ENCODE peak calls at places on chromosomes 2 and 18, in eight cellular contexts. Q is heart right ventricle; X is upper lobe of right lung; G is prostate gland; D is CD8-positive, alpha-beta memory T cell; W is heart left ventricle; A is neuronal stem cell; E is neural progenitor cell. J is an unnamed sample. For H3K27me3, the result is how much of the 10 kb centered on the place peaks cover.

GRCh38 chr2:235302263-235302662 is 191.6 kb upstream of the AGAP1 start:
- DNase-seq in E (no peak), D (no peak), Q (no peak), X (no peak), A (no peak), W (no peak), G (no peak), J (no peak)

GRCh38 chr2:179376881-179377280 is 112.2 kb upstream of the SESTD1 start:
- DNase-seq in W (no peak), X (no peak), Q (no peak), E (no peak), G (no peak), D (no peak), A (no peak), J (no peak)

GRCh38 chr2:237459741-237460174 is 27.3 kb upstream of the MLPH start:
- DNase-seq in Q (no peak), A (no peak), W (no peak), G (no peak), D (no peak), E (no peak), X (no peak), J (no peak)

GRCh38 chr18:24231773-24232735 is 93.2 kb downstream of the CABYR start:
- DNase-seq in Q (no peak), D (no peak), X (no peak), A (no peak), E (no peak), W (no peak), G (peak), J (no peak)

GRCh38 chr2:77512521-77512920 is 9.7 kb downstream of the LRRTM4 start:
- DNase-seq in W (no peak), X (no peak), E (no peak), D (no peak), A (no peak), G (no peak), Q (no peak), J (no peak)

GRCh38 chr2:220528180-220528579 is 900.8 kb downstream of the SLC4A3 start:
- DNase-seq in A (no peak), E (no peak), X (no peak), G (no peak), Q (no peak), D (no peak), W (no peak), J (no peak)

GRCh38 chr2:33478968-33479691 is 2.7 kb downstream of the RASGRP3 start:
- DNase-seq in D (no peak), X (no peak), W (no peak), E (no peak), A (no peak), Q (peak), G (no peak), J (no peak)

GRCh38 chr18:378039-378438 is 110.2 kb upstream of the THOC1 start:
- DNase-seq in A (no peak), W (no peak), E (no peak), D (no peak), G (no peak), X (no peak), Q (no peak), J (no peak)

GRCh38 chr2:207467716-207468347 is 61.9 kb upstream of the CREB1 start:
- DNase-seq in E (no peak), Q (no peak), D (no peak), G (no peak), W (no peak), X (no peak), A (no peak), J (no peak)

GRCh38 chr18:48330016-48330991 is 78.9 kb downstream of the ZBTB7C start:
- DNase-seq in A (no peak), E (no peak), W (no peak), D (no peak), G (peak), X (no peak), Q (no peak), J (no peak)

GRCh38 chr2:219079417-219079816 is 18.7 kb upstream of the IHH start:
- DNase-seq in E (no peak), G (no peak), Q (no peak), D (no peak), W (no peak), A (no peak), X (no peak), J (no peak)

GRCh38 chr2:101863534-101863933 is 128.2 kb upstream of the IL1R2 start:
- DNase-seq in A (no peak), D (no peak), E (no peak), G (no peak), X (no peak), Q (no peak), W (no peak), J (no peak)

GRCh38 chr18:57209697-57210096 is 62.8 kb downstream of the BOD1L2 start:
- DNase-seq in X (no peak), Q (no peak), A (no peak), G (no peak), E (no peak), D (no peak), W (no peak), J (no peak)

GRCh38 chr2:101473581-101473910 is 1.4 kb downstream of the RFX8 start:
- DNase-seq in Q (no peak), E (no peak), A (no peak), W (no peak), X (no peak), G (no peak), D (no peak), J (no peak)

GRCh38 chr2:105553538-105554196 is 154.8 kb upstream of the FHL2 start:
- DNase-seq in Q (no peak), E (no peak), X (no peak), W (no peak), D (no peak), G (no peak), A (no peak), J (no peak)

GRCh38 chr2:32009479-32010256 is 1.1 kb downstream of the MEMO1 start:
- DNase-seq in X (peak), Q (peak), D (peak), W (peak), A (peak), E (peak), G (peak), J (peak)

GRCh38 chr2:216216951-216217903 is 108.1 kb downstream of the XRCC5 start:
- DNase-seq in D (no peak), W (no peak), Q (no peak), A (no peak), G (no peak), X (no peak), E (no peak), J (no peak)

GRCh38 chr2:184137955-184138354 is 460.4 kb upstream of the ZNF804A start:
- DNase-seq in D (no peak), E (no peak), Q (no peak), W (no peak), G (no peak), A (no peak), X (no peak), J (no peak)

GRCh38 chr2:11598228-11598731 is 64.4 kb downstream of the GREB1 start:
- DNase-seq in D (no peak), X (no peak), E (no peak), G (no peak), W (no peak), Q (no peak), A (no peak), J (no peak)

GRCh38 chr2:232522855-232523681 is 2.9 kb downstream of the PRSS56 start:
- DNase-seq in Q (no peak), D (no peak), X (no peak), A (no peak), W (no peak), E (no peak), G (no peak), J (no peak)
- H3K27me3 ChIP-seq in Q (half or more), D (under half), X (half or more), A (under half), W (under half), E (half or more), G (under half), J (under half)

GRCh38 chr18:36188912-36189311 is 1.6 kb downstream of the MOCOS start:
- DNase-seq in W (no peak), E (peak), A (no peak), D (no peak), Q (no peak), G (no peak), X (no peak), J (no peak)
- H3K27me3 ChIP-seq in W (under half), E (half or more), A (under half), D (under half), Q (under half), G (under half), X (under half), J (under half)

GRCh38 chr2:240733803-240734495 is 42.3 kb downstream of the AQP12A start:
- DNase-seq in A (no peak), W (no peak), X (no peak), D (peak), G (no peak), Q (no peak), E (peak), J (no peak)
- H3K27me3 ChIP-seq in A (under half), W (under half), X (under half), D (under half), G (under half), Q (under half), E (under half), J (under half)

DNA sequence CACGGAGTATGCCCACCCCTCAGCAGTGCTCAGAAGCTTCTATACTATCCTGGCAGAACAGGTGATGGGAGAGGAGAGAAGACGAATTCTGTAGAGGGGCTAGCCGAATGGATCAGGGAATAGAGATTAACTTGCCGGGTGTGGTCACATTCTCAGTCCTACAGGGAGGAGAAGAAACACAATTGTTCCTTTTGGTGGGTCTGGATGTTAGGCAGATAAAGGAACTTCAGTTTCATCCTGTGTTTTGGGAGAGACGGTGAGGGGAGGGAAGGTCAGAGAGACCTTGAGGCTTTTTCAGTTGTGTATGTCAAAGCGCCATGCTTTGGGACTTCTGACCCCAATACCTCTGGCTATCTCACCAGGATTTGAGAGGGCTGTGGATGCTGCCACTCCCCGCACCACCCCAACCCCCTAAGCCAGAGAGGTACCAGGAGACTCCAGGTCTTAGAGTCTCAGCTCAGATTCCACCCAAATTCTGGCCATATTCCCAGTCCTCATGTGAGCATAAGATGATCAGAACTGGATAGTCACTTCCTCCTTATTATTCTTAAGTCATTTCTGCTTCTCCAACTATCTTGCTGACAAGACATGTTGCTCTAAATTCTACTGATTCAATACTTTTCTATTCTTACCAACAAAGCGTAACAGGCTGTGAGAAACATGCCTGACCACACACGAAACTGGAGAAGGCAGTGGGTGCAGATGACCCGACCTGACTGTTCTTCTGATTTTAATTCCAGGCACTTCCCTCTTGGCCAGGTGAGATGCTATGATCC is 2.2 kb upstream of the TMEM37 start:
- DNase-seq in W (no peak), G (no peak), E (no peak), A (no peak), D (no peak), Q (no peak), X (no peak), J (no peak)
- H3K27me3 ChIP-seq in W (under half), G (under half), E (under half), A (under half), D (under half), Q (under half), X (under half), J (under half)

GRCh38 chr2:191724015-191724414 is 46.1 kb downstream of the NABP1 start:
- DNase-seq in A (no peak), W (no peak), X (no peak), E (no peak), Q (no peak), D (no peak), G (no peak), J (no peak)

GRCh38 chr2:191719938-191720337 is 42.0 kb downstream of the NABP1 start:
- DNase-seq in Q (no peak), E (no peak), A (no peak), X (no peak), D (no peak), G (no peak), W (no peak), J (no peak)

GRCh38 chr2:191714925-191715324 is 37.0 kb downstream of the NABP1 start:
- DNase-seq in W (no peak), Q (no peak), D (no peak), X (no peak), A (no peak), E (peak), G (no peak), J (no peak)

GRCh38 chr2:191721331-191721730 is 43.4 kb downstream of the NABP1 start:
- DNase-seq in D (no peak), E (no peak), A (no peak), Q (no peak), W (no peak), G (no peak), X (no peak), J (no peak)

DNA sequence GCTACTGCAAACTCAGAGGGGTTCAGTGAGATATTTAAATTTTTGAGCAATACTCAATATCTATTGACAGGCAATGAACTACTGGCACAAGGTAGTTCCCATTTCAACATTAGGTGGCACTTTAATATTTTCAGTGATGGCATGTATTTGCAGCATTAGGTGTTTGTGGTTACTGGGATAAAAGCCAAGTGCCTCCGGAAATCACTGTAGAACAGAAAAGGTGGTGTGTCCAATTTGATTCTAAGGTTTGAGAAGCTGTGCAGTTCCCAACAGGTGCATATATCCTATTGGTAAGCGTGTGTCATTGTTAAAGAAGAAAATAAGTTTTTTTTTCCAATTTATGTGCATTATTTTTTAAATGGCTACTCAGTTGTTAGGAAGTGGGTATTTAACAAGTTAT is 41.3 kb downstream of the NABP1 start:
- DNase-seq in E (no peak), A (no peak), Q (no peak), W (no peak), G (no peak), X (no peak), D (no peak), J (no peak)
- H3K27me3 ChIP-seq in E (under half), A (under half), Q (under half), W (under half), G (under half), X (under half), D (under half), J (under half)

DNA sequence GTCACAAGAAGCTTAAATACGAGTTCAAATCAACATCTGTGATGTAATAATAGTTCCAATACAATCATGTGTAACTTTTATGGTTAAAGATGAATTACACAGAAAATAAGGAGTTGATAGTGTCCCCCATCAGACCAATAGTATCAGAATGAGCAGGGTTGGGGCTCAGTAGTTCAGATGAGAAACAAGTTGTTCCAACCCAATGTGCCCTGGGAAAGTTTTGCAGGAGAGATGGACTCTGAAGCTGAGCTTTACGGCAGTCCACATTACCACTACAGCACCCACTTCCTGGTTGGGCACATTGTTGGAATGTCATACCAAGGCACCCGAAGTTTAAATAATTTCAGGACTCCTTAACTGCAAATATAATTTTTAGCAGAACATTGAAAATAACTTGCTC is 12.1 kb upstream of the CXCR4 start:
- DNase-seq in A (no peak), E (no peak), X (no peak), D (no peak), G (no peak), W (no peak), Q (no peak), J (no peak)
- H3K27me3 ChIP-seq in A (under half), E (under half), X (under half), D (under half), G (under half), W (under half), Q (under half), J (under half)

GRCh38 chr2:126749537-126749936 is 93.6 kb downstream of the GYPC start:
- DNase-seq in Q (no peak), D (no peak), E (no peak), X (no peak), A (no peak), G (no peak), W (no peak), J (no peak)

GRCh38 chr2:126750506-126750905 is 94.5 kb downstream of the GYPC start:
- DNase-seq in G (no peak), W (no peak), E (no peak), D (no peak), A (no peak), X (no peak), Q (no peak), J (no peak)

GRCh38 chr2:126752876-126753275 is 96.9 kb downstream of the GYPC start:
- DNase-seq in W (no peak), A (no peak), Q (no peak), G (no peak), X (no peak), D (no peak), E (no peak), J (no peak)

GRCh38 chr2:126753501-126754212 is 97.7 kb downstream of the GYPC start:
- DNase-seq in Q (no peak), E (no peak), X (no peak), D (no peak), A (no peak), W (no peak), G (no peak), J (no peak)

DNA sequence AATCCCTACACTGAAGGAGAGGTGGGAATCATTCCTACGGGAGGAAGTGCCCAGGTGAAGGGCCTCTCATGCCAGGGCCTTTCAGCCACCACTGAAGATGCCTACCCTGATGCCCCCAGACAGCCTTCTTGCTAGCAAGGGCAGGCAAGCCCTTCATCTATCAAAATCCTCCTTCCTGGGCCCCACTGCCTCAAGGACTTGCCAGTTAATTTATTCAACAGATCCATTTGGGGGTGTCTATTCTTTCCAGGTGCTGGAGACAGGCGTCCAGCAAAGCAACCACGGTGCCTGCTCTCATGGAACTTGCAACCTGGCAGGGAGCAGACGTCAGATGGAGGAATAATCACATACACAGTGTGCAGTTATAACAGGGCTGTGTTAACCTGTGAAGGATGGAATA is 95.5 kb downstream of the GYPC start:
- DNase-seq in W (no peak), E (no peak), Q (no peak), G (no peak), A (no peak), D (no peak), X (no peak), J (no peak)
- H3K27me3 ChIP-seq in W (under half), E (under half), Q (under half), G (under half), A (under half), D (under half), X (under half), J (under half)